ENCODE peak calls at places on chromosome 9, in ten cellular contexts. U is skeletal muscle cell; M is psoas muscle; S is CD8-positive, alpha-beta memory T cell; L is lower leg skin; E is cardiac fibroblast; V is ascending aorta; T is heart right ventricle; B is GM12865; F is GM12878. N is an unnamed sample.

GRCh38 chr9:100294341-100294740 is 58.4 kb downstream of the TEX10 start:
- DNase-seq in M (no peak), V (no peak), L (no peak), U (no peak), E (no peak), F (no peak), T (no peak), S (no peak), B (no peak), N (no peak)

GRCh38 chr9:136848393-136849037 is 694 bp upstream of the PHPT1 start:
- DNase-seq in S (no peak), U (no peak), B (peak), L (no peak), E (no peak), M (no peak), F (no peak), V (no peak), T (peak), N (no peak)

GRCh38 chr9:107480386-107480789 is 9.2 kb downstream of the KLF4 start:
- DNase-seq in T (no peak), V (no peak), L (peak), E (peak), M (peak), B (no peak), U (peak), S (no peak), F (no peak), N (no peak)

GRCh38 chr9:29456940-29457339 is 1883.7 kb upstream of the C9orf72 start:
- DNase-seq in U (peak), L (no peak), M (no peak), T (no peak), E (peak), F (no peak), V (no peak), B (no peak), S (no peak), N (no peak)

GRCh38 chr9:84137968-84138367 is 157.4 kb downstream of the RMI1 start:
- DNase-seq in T (no peak), L (no peak), U (peak), V (no peak), M (no peak), E (peak), S (no peak), F (no peak), B (peak), N (no peak)

GRCh38 chr9:105103776-105104175 is 140.7 kb upstream of the SLC44A1 start:
- DNase-seq in F (no peak), T (no peak), S (no peak), B (no peak), M (no peak), E (no peak), U (no peak), V (no peak), L (no peak), N (no peak)

GRCh38 chr9:28909526-28909925 is 1336.2 kb upstream of the C9orf72 start:
- DNase-seq in S (no peak), M (no peak), V (no peak), L (no peak), E (no peak), U (no peak), T (no peak), B (no peak), F (no peak), N (no peak)

GRCh38 chr9:16870606-16871357 is at the start of gene BNC2:
- DNase-seq in F (no peak), B (no peak), S (no peak), L (peak), U (no peak), V (no peak), T (peak), M (peak), E (peak), N (no peak)

GRCh38 chr9:27514551-27514950 is 9.5 kb upstream of the IFNK start:
- DNase-seq in L (no peak), B (no peak), S (no peak), E (peak), U (no peak), F (no peak), T (peak), V (no peak), M (no peak), N (no peak)

GRCh38 chr9:35954942-35955546 is 2.9 kb downstream of the OR2S2 start:
- DNase-seq in M (no peak), V (no peak), S (no peak), E (peak), B (peak), T (peak), U (peak), F (no peak), L (peak), N (peak)

GRCh38 chr9:99176527-99177013 is 45.2 kb downstream of the ALG2 start:
- DNase-seq in T (no peak), B (no peak), M (no peak), L (no peak), F (no peak), E (no peak), V (no peak), S (no peak), U (no peak), N (no peak)

GRCh38 chr9:113620016-113620376 is 156.5 kb downstream of the RGS3 start:
- DNase-seq in L (no peak), E (no peak), B (no peak), U (no peak), F (no peak), V (no peak), T (no peak), S (no peak), M (no peak), N (no peak)
- H3K4me3 ChIP-seq in L (no peak), E (no peak), B (no peak), U (no peak), F (no peak), V (peak), T (no peak), S (no peak), M (peak), N (no peak)

GRCh38 chr9:133715295-133715865 is 22.8 kb downstream of the SARDH start:
- DNase-seq in T (no peak), U (no peak), E (peak), B (no peak), V (no peak), S (no peak), L (no peak), F (no peak), M (peak), N (no peak)
- H3K4me3 ChIP-seq in T (no peak), U (no peak), E (no peak), B (no peak), V (no peak), S (no peak), L (no peak), F (no peak), M (no peak), N (no peak)

DNA sequence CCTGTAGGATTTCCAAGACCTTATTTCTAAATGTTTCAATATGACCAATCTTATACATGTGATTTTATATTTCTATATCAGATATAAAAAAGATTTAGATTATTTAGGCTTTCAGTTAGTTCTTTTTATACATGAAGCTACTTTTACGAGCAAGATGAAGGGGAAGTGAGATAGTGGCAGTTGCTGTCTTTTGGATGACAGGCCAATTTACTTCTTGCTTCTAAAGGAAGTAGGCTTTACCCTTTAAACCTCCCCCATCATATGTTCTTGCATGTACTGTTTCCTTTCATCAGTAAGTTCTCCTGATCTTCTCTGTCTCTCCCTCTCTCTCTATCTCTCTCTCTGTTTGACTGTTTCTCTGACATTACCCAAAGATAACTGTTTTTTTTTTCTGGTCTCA is 4.0 kb upstream of the TYRP1 start:
- DNase-seq in V (no peak), L (no peak), B (no peak), E (no peak), M (no peak), S (no peak), T (no peak), F (no peak), U (no peak), N (no peak)
- H3K4me3 ChIP-seq in V (no peak), L (no peak), B (no peak), E (no peak), M (no peak), S (no peak), T (no peak), F (no peak), U (no peak), N (no peak)

GRCh38 chr9:81693639-81694378 is 4.5 kb upstream of the TLE1 start:
- DNase-seq in U (no peak), E (no peak), V (no peak), F (no peak), B (no peak), T (no peak), S (no peak), M (no peak), L (no peak), N (no peak)

GRCh38 chr9:81690251-81690851 is 1.0 kb upstream of the TLE1 start:
- DNase-seq in L (peak), B (no peak), F (no peak), S (no peak), M (peak), V (no peak), T (peak), U (no peak), E (peak), N (no peak)

GRCh38 chr9:81689343-81690175 is at the start of gene TLE1:
- DNase-seq in L (peak), B (peak), T (peak), F (peak), E (peak), M (peak), U (peak), S (peak), V (peak), N (peak)

DNA sequence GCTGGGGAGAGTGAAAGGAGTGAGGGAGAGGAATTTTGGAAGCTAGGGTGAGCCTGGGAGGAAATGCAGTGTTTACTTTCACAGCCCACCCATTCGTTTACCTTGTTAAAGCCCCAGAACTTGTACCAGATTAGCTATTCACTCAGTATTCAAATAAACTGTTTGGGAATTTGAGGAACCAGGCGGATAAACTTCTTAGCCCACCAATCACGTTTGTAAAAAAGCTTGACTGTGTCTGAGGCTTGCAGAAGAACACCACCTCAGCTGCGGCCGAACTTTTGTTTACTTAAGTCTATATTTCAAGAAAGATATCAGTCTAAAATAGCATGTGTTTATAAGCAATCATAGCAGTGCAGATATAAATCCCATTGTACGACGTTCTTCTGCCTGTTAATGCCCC is 5.2 kb upstream of the TLE1 start:
- DNase-seq in T (no peak), F (no peak), S (no peak), M (no peak), L (no peak), E (no peak), B (no peak), V (no peak), U (no peak), N (no peak)
- H3K4me3 ChIP-seq in T (no peak), F (no peak), S (no peak), M (no peak), L (no peak), E (no peak), B (no peak), V (no peak), U (no peak), N (no peak)

GRCh38 chr9:87276851-87277251 is 220.8 kb upstream of the DAPK1 start:
- DNase-seq in V (no peak), T (no peak), M (no peak), E (peak), L (no peak), B (peak), F (no peak), U (peak), S (no peak), N (peak)
- H3K4me3 ChIP-seq in V (no peak), T (no peak), M (no peak), E (no peak), L (no peak), B (no peak), F (no peak), U (no peak), S (no peak), N (no peak)

DNA sequence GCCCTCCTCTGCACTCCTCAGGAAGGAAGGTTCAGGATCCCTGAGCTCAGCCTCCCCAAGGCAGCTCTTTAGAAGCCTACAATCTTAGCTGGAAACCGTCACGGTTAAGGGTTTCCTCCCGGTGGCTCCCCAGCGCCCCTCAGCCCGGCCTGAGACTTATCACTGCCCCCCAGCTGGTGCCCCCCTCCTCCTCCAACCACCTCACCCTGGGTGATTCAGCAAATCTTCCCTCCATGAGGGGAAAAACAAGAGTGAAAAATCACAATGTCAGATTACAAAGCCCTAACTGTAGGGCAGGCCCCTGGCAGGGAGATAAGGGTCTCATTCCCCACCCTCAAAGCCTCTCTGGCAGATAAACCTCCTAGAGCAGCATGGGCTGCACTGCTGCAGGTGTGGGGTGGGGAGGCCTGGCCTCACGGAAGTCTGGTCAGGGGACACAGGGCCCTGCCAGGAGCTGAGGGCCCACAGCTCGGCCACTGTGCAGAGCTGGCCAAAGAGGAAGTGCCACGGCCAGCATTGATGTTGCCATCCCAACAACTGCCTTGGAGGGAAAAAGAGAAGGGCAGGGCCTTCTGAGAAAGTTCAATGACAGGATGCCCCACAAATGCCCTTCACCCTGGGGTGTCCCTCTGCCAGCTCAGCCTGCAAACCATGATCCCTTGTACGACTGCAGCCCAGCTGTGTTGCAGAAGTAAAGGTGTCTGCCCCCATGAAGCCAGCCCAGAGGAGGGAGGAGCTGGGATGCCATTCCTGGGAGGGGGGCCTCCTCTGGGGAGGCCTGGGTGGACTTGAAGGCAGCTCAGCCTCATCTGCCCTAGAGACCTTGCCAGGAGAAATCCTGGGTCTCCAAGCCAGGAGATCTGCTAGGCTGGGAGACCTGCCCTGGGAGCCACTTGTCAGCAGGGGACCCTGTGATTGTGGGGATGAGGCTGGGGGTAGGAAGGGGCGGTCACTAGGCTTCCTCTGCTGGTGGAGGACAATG is 25.9 kb downstream of the GFI1B start:
- DNase-seq in E (no peak), M (no peak), S (no peak), V (no peak), B (no peak), F (no peak), U (no peak), L (no peak), T (no peak), N (no peak)
- H3K4me3 ChIP-seq in E (no peak), M (no peak), S (no peak), V (no peak), B (no peak), F (no peak), U (no peak), L (no peak), T (no peak), N (no peak)

DNA sequence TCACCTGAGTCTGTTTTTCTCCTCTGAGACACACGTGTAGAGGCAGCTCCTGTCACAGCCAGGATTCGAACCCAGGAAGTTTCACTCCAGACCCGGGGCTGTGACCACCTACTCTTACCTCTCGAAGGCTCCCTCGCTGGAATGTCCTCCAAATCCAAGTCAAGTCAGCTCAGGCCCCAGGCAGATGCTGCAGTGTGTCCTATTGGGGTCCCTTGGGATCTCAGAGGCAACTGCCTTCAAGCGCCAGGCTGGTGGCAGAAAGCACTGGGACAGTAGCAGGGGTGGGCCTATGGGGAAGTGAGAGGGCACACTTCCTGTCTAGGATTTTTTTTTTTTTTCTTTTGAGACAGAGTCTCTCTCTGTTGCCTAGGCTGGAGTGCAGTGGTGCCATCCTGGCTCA is 762 bp upstream of the ST6GALNAC4 start:
- DNase-seq in T (no peak), M (peak), E (no peak), L (no peak), U (no peak), B (peak), F (no peak), S (no peak), V (no peak), N (no peak)
- H3K4me3 ChIP-seq in T (no peak), M (peak), E (no peak), L (no peak), U (no peak), B (peak), F (no peak), S (peak), V (no peak), N (peak)